ENCODE peak calls at places on chromosome 1, in ten cellular contexts. Z is breast epithelium, D is tibial nerve, C is aorta, Y is thyroid gland, H is IMR-90, L is sigmoid colon, P is iPS DF 6.9, K is mammary epithelial cell, E is SK-N-SH. Q is an unnamed sample. For H3K4me1, the result is how much of the 10 kb centered on the place peaks cover.

GRCh38 chr1:85578321-85579295 is 2.0 kb upstream of the CCN1 start:
- DNase-seq in Z (no peak), D (no peak), C (no peak), Y (no peak), H (peak), L (no peak), P (no peak), K (no peak), E (peak), Q (no peak)

GRCh38 chr1:77866296-77866695 is 22.1 kb upstream of the NEXN start:
- DNase-seq in Z (no peak), D (no peak), C (no peak), Y (no peak), H (no peak), L (no peak), P (no peak), K (peak), E (no peak), Q (no peak)

GRCh38 chr1:85024736-85025135 is 23.6 kb downstream of the MCOLN3 start:
- DNase-seq in Z (no peak), D (no peak), C (no peak), Y (no peak), H (no peak), L (no peak), P (no peak), K (no peak), E (no peak), Q (no peak)

GRCh38 chr1:20428841-20429240 is 57.2 kb downstream of the CAMK2N1 start:
- DNase-seq in Z (peak), D (no peak), C (no peak), Y (no peak), H (no peak), L (no peak), P (no peak), K (no peak), E (no peak), Q (no peak)

GRCh38 chr1:52305417-52306226 is 60.4 kb downstream of the CC2D1B start:
- DNase-seq in Z (no peak), D (no peak), C (no peak), Y (no peak), H (no peak), L (no peak), P (no peak), K (no peak), E (no peak), Q (no peak)

GRCh38 chr1:207454046-207454964 is at the start of gene CR2:
- DNase-seq in Z (peak), D (peak), C (peak), Y (peak), H (no peak), L (peak), P (peak), K (peak), E (peak), Q (no peak)

GRCh38 chr1:220579317-220579716 is 51.4 kb downstream of the MARK1 start:
- DNase-seq in Z (no peak), D (no peak), C (no peak), Y (no peak), H (no peak), L (no peak), P (no peak), K (peak), E (no peak), Q (no peak)

GRCh38 chr1:154493276-154493675 is 8.7 kb upstream of the TDRD10 start:
- DNase-seq in Z (no peak), D (no peak), C (no peak), Y (peak), H (no peak), L (peak), P (no peak), K (no peak), E (peak), Q (no peak)

GRCh38 chr1:226181996-226182714 is 4.4 kb downstream of the ACBD3 start:
- DNase-seq in Z (no peak), D (peak), C (peak), Y (peak), H (peak), L (peak), P (no peak), K (peak), E (peak), Q (peak)

GRCh38 chr1:70760170-70760569 is 287.4 kb downstream of the PTGER3 start:
- DNase-seq in Z (no peak), D (no peak), C (no peak), Y (no peak), H (no peak), L (no peak), P (no peak), K (no peak), E (no peak), Q (no peak)

GRCh38 chr1:84774674-84775548 is 84.7 kb upstream of the SSX2IP start:
- DNase-seq in Z (no peak), D (no peak), C (no peak), Y (no peak), H (no peak), L (no peak), P (no peak), K (no peak), E (no peak), Q (no peak)

GRCh38 chr1:54996359-54996868 is 2.3 kb upstream of the BSND start:
- DNase-seq in Z (peak), D (peak), C (peak), Y (peak), H (peak), L (peak), P (peak), K (peak), E (peak), Q (peak)

GRCh38 chr1:101264699-101265098 is 27.9 kb downstream of the S1PR1 start:
- DNase-seq in Z (no peak), D (peak), C (no peak), Y (no peak), H (no peak), L (no peak), P (no peak), K (no peak), E (peak), Q (no peak)

GRCh38 chr1:230090194-230090711 is 23.2 kb downstream of the GALNT2 start:
- DNase-seq in Z (no peak), D (no peak), C (no peak), Y (no peak), H (peak), L (no peak), P (no peak), K (no peak), E (no peak), Q (no peak)

GRCh38 chr1:103250441-103250861 is 142.1 kb upstream of the COL11A1 start:
- DNase-seq in Z (no peak), D (no peak), C (no peak), Y (no peak), H (peak), L (no peak), P (peak), K (no peak), E (no peak), Q (peak)

GRCh38 chr1:247906504-247907047 is 11.2 kb downstream of the OR2W3 start:
- DNase-seq in Z (no peak), D (no peak), C (no peak), Y (no peak), H (peak), L (no peak), P (peak), K (peak), E (no peak), Q (no peak)

GRCh38 chr1:232529747-232530146 is 100.2 kb downstream of the SIPA1L2 start:
- DNase-seq in Z (no peak), D (no peak), C (no peak), Y (no peak), H (peak), L (no peak), P (no peak), K (peak), E (no peak), Q (no peak)

GRCh38 chr1:169288011-169288414 is 79.6 kb downstream of the NME7 start:
- DNase-seq in Z (no peak), D (no peak), C (no peak), Y (no peak), H (peak), L (no peak), P (peak), K (peak), E (no peak), Q (peak)

GRCh38 chr1:33815061-33815460 is 48.8 kb upstream of the HMGB4 start:
- DNase-seq in Z (no peak), D (no peak), C (no peak), Y (no peak), H (peak), L (no peak), P (no peak), K (no peak), E (no peak), Q (no peak)

GRCh38 chr1:29712801-29713200 is 476.5 kb downstream of the PTPRU start:
- DNase-seq in Z (no peak), D (no peak), C (no peak), Y (no peak), H (no peak), L (no peak), P (no peak), K (no peak), E (no peak), Q (no peak)

GRCh38 chr1:245855846-245856730 is 651.0 kb downstream of the SMYD3 start:
- DNase-seq in Z (no peak), D (no peak), C (no peak), Y (no peak), H (peak), L (no peak), P (peak), K (peak), E (no peak), Q (no peak)

DNA sequence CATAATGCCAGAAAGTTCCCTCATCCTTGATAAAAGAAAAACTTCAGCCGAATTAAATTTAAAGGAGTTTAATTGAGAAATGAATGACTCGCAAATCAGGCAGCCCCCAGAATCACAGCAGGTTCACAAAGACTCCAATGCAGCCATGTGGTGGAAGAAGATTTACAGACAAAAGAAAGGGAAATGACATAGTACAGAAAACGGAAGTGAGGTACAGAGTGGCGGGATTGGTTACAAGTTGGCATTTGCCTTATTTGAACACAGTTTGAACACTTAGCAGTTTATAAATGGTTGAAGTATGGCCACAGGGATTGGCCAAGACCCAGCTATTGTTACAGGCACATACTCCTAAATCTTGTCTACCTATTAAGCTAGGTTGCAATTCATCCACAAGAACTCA is 46.6 kb downstream of the HIVEP3 start:
- DNase-seq in Z (no peak), D (no peak), C (no peak), Y (no peak), H (no peak), L (no peak), P (no peak), K (no peak), E (no peak), Q (no peak)
- H3K4me1 ChIP-seq in Z (under half), D (under half), C (under half), Y (under half), H (under half), L (under half), P (under half), K (under half), E (under half), Q (under half)

DNA sequence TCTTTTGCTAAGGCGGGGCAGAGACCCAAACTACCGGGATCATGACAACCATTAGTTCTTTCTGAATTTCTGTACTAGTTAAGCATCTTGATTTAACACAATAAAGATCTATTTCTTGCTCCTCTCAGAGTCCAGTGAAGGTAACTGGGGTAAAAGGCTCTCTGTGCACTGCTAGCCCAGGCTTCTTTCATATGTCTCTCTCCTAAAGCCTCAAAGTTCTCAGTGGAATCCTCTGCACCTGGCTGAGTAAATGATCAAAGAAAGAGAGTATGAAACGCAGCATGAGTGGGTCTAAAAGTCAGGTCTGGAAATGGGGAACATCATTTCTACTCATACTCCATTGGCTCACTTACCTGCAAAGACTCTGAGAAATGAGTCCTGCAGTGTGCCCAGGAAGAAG is 418.4 kb downstream of the PTPRC start:
- DNase-seq in Z (no peak), D (no peak), C (no peak), Y (no peak), H (no peak), L (no peak), P (no peak), K (no peak), E (no peak), Q (no peak)
- H3K4me3 ChIP-seq in Z (no peak), D (no peak), C (no peak), Y (no peak), H (no peak), L (no peak), P (no peak), K (no peak), E (no peak), Q (no peak)

GRCh38 chr1:17550684-17551584 is 11.4 kb downstream of the ARHGEF10L start:
- DNase-seq in Z (no peak), D (no peak), C (no peak), Y (peak), H (peak), L (no peak), P (no peak), K (peak), E (no peak), Q (no peak)

GRCh38 chr1:17551755-17552234 is 12.3 kb downstream of the ARHGEF10L start:
- DNase-seq in Z (no peak), D (no peak), C (peak), Y (no peak), H (peak), L (no peak), P (no peak), K (no peak), E (peak), Q (no peak)

GRCh38 chr1:17554966-17555365 is 15.5 kb downstream of the ARHGEF10L start:
- DNase-seq in Z (no peak), D (no peak), C (no peak), Y (no peak), H (no peak), L (no peak), P (no peak), K (no peak), E (no peak), Q (no peak)

GRCh38 chr1:17557986-17558385 is 18.5 kb downstream of the ARHGEF10L start:
- DNase-seq in Z (no peak), D (no peak), C (no peak), Y (no peak), H (no peak), L (no peak), P (no peak), K (no peak), E (no peak), Q (no peak)

GRCh38 chr1:17553970-17554369 is 14.5 kb downstream of the ARHGEF10L start:
- DNase-seq in Z (no peak), D (no peak), C (peak), Y (no peak), H (peak), L (no peak), P (no peak), K (peak), E (no peak), Q (no peak)
- H3K27ac ChIP-seq in Z (peak), D (no peak), C (peak), Y (no peak), H (peak), L (peak), P (no peak), K (no peak), E (peak), Q (no peak)

GRCh38 chr1:158331431-158331830 is at the start of gene CD1B:
- DNase-seq in Z (no peak), D (no peak), C (no peak), Y (no peak), H (no peak), L (no peak), P (no peak), K (no peak), E (no peak), Q (no peak)

GRCh38 chr1:158330390-158330789 is 941 bp downstream of the CD1B start:
- DNase-seq in Z (no peak), D (no peak), C (no peak), Y (no peak), H (no peak), L (no peak), P (no peak), K (no peak), E (no peak), Q (no peak)

GRCh38 chr1:158329807-158330206 is 1.5 kb downstream of the CD1B start:
- DNase-seq in Z (no peak), D (no peak), C (no peak), Y (no peak), H (no peak), L (no peak), P (no peak), K (peak), E (no peak), Q (no peak)

GRCh38 chr1:158334601-158335292 is 3.4 kb upstream of the CD1B start:
- DNase-seq in Z (no peak), D (no peak), C (no peak), Y (no peak), H (no peak), L (no peak), P (no peak), K (no peak), E (no peak), Q (no peak)

GRCh38 chr1:158333405-158334145 is 2.2 kb upstream of the CD1B start:
- DNase-seq in Z (no peak), D (no peak), C (no peak), Y (no peak), H (no peak), L (no peak), P (no peak), K (no peak), E (no peak), Q (no peak)
- H3K4me1 ChIP-seq in Z (under half), D (under half), C (under half), Y (under half), H (under half), L (under half), P (under half), K (under half), E (under half), Q (under half)

GRCh38 chr1:12305377-12305776 is 75.5 kb downstream of the VPS13D start:
- DNase-seq in Z (no peak), D (no peak), C (no peak), Y (no peak), H (no peak), L (no peak), P (no peak), K (no peak), E (no peak), Q (no peak)

GRCh38 chr1:12301518-12302237 is 71.8 kb downstream of the VPS13D start:
- DNase-seq in Z (no peak), D (no peak), C (no peak), Y (no peak), H (no peak), L (no peak), P (no peak), K (no peak), E (no peak), Q (no peak)

GRCh38 chr1:12300706-12301105 is 70.9 kb downstream of the VPS13D start:
- DNase-seq in Z (no peak), D (no peak), C (no peak), Y (no peak), H (no peak), L (no peak), P (no peak), K (no peak), E (no peak), Q (no peak)

GRCh38 chr1:12302798-12303447 is 73.1 kb downstream of the VPS13D start:
- DNase-seq in Z (no peak), D (no peak), C (no peak), Y (no peak), H (peak), L (no peak), P (no peak), K (no peak), E (no peak), Q (no peak)
- H3K4me3 ChIP-seq in Z (no peak), D (no peak), C (no peak), Y (no peak), H (no peak), L (no peak), P (no peak), K (no peak), E (no peak), Q (no peak)

GRCh38 chr1:200038987-200039848 is 11.7 kb downstream of the NR5A2 start:
- DNase-seq in Z (no peak), D (no peak), C (peak), Y (peak), H (no peak), L (no peak), P (no peak), K (peak), E (peak), Q (peak)
- H3K27ac ChIP-seq in Z (peak), D (peak), C (no peak), Y (no peak), H (no peak), L (peak), P (no peak), K (no peak), E (no peak), Q (no peak)

DNA sequence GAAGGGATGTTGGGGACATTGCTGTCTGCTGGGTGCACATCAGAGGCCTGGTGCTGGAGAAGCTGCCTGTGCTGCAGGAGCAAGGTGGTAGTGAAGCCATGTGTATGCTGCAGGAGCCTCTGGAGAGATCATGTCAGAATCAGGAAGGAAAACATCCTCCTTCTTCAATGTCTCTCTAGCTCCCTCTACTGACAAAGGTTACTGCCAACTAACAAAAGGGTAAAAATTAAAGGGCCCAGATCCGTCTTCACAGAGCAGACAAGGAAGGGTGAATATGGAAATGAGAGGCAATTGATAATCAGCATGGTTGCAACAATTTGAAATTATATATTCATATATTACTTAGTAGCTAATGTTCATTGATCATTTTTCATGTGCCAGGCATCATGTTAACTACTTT is 32.2 kb downstream of the FAM177B start:
- DNase-seq in Z (no peak), D (no peak), C (no peak), Y (no peak), H (no peak), L (no peak), P (no peak), K (no peak), E (no peak), Q (no peak)
- H3K4me1 ChIP-seq in Z (under half), D (under half), C (under half), Y (under half), H (under half), L (under half), P (under half), K (under half), E (under half), Q (under half)

DNA sequence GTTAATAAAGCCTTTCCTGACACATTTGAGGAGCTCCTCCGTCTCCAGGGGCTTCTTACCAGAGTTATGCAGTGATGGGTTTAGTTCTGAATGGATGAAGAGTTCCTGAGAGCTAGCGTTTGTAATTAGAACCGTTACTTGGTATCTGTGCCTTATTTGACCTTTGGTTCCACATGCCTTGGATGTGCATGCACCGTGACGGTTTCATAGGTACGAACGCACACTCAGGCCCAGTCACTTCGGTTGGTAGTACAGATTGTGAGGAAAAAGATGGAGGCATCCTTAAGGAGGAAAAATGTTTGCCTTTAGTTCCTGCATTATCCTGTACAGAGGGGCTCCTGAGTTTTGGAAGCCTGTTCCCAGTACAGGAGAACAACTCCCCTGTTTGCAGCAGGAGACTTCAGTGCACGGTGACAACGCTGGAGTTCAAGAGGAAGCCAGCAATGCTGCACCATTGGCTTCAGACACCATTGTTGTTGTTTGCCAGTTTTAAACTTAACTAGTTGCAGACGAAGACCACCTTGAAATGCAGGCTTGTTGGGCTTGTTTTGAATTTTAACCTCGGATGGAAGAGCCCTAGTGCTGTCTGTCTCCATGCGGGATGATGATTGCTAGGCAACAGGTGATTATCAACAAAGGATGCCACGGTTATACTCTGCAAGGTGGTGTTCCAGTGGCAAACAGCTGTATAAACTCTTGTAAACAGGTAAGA is 8.2 kb downstream of the RBM15 start:
- DNase-seq in Z (no peak), D (no peak), C (no peak), Y (no peak), H (no peak), L (no peak), P (no peak), K (no peak), E (no peak), Q (no peak)
- H3K4me3 ChIP-seq in Z (no peak), D (no peak), C (no peak), Y (no peak), H (no peak), L (no peak), P (no peak), K (no peak), E (no peak), Q (no peak)

Q was measured in SJCRH30.